ENCODE peak calls at places on chromosomes 11 and 22, in seven cellular contexts. H is body of pancreas, V is hepatocyte, T is heart left ventricle, J is mucosa of descending colon, P is OCI-LY7, L is tibial artery. Z is an unnamed sample.
A peak's percentile ranks its signal among the peaks of the same experiment; 100 is the strongest.

GRCh38 chr22:44811141-44811540 is 58.8 kb downstream of the ARHGAP8 start:
- DNase-seq in L (no peak), V (no peak), H (no peak), P (no peak), J (peak; percentile 9), T (peak; percentile 3), Z (no peak)

GRCh38 chr11:10695821-10696220 is 2.3 kb upstream of the IRAG1 start:
- DNase-seq in V (no peak), J (no peak), H (no peak), T (no peak), L (no peak), P (no peak), Z (no peak)

GRCh38 chr11:119990306-119991021 is 147.4 kb downstream of the TRIM29 start:
- DNase-seq in H (no peak), T (peak; percentile 77), J (no peak), L (no peak), P (no peak), V (no peak), Z (no peak)

GRCh38 chr11:18714443-18714780 is 11.6 kb downstream of the IGSF22 start:
- DNase-seq in H (no peak), L (no peak), V (no peak), J (no peak), P (no peak), T (no peak), Z (no peak)

GRCh38 chr11:129911298-129911697 is 15.9 kb upstream of the NFRKB start:
- DNase-seq in J (no peak), L (no peak), H (no peak), V (no peak), T (no peak), P (no peak), Z (no peak)

GRCh38 chr22:28116261-28116673 is 197.2 kb upstream of the PITPNB start:
- DNase-seq in L (peak; percentile 66), T (peak; percentile 55), J (no peak), H (peak; percentile 29), P (no peak), V (peak; percentile 34), Z (no peak)

GRCh38 chr11:48123934-48124755 is 92.5 kb upstream of the OR4B1 start:
- DNase-seq in V (no peak), P (peak; percentile 37), T (no peak), J (no peak), L (no peak), H (no peak), Z (no peak)

GRCh38 chr11:16356057-16356750 is at the start of gene SOX6:
- DNase-seq in P (no peak), J (no peak), V (peak; percentile 52), H (no peak), L (no peak), T (no peak), Z (no peak)

GRCh38 chr11:104968856-104969776 is 742 bp upstream of the CASP4 start:
- DNase-seq in J (peak; percentile 50), V (peak; percentile 11), L (peak; percentile 33), T (peak; percentile 50), H (peak; percentile 48), P (no peak), Z (peak; percentile 31)

GRCh38 chr11:14393889-14394288 is 34.9 kb upstream of the RRAS2 start:
- DNase-seq in P (no peak), J (no peak), T (no peak), L (no peak), V (no peak), H (no peak), Z (no peak)

GRCh38 chr22:42695294-42695693 is 25.4 kb downstream of the A4GALT start:
- DNase-seq in H (no peak), T (peak; percentile 81), L (no peak), J (no peak), V (no peak), P (no peak), Z (no peak)

GRCh38 chr11:15286465-15286864 is 171.7 kb downstream of the INSC start:
- DNase-seq in T (no peak), V (no peak), L (no peak), H (no peak), P (no peak), J (no peak), Z (no peak)

GRCh38 chr11:133479209-133479608 is 53.1 kb downstream of the OPCML start:
- DNase-seq in H (no peak), L (no peak), T (no peak), V (no peak), P (no peak), J (no peak), Z (no peak)

GRCh38 chr22:46738961-46739870 is 1.2 kb upstream of the CERK start:
- DNase-seq in H (peak; percentile 59), V (peak; percentile 80), J (peak; percentile 86), P (peak; percentile 53), T (peak; percentile 74), L (peak; percentile 44), Z (peak; percentile 89)

GRCh38 chr11:117786099-117786870 is 10.7 kb downstream of the DSCAML1 start:
- DNase-seq in P (no peak), V (peak; percentile 72), J (no peak), H (no peak), T (no peak), L (no peak), Z (no peak)

GRCh38 chr11:8339592-8340022 is 75.9 kb upstream of the LMO1 start:
- DNase-seq in J (no peak), H (no peak), P (no peak), L (no peak), V (no peak), T (no peak), Z (no peak)
- H3K4me1 ChIP-seq in J (no peaks in the 10 kb centered on the region), H (no peaks in the 10 kb centered on the region), P (no peaks in the 10 kb centered on the region), L (no peaks in the 10 kb centered on the region), V (no peaks in the 10 kb centered on the region), T (no peaks in the 10 kb centered on the region), Z (no peaks in the 10 kb centered on the region)

DNA sequence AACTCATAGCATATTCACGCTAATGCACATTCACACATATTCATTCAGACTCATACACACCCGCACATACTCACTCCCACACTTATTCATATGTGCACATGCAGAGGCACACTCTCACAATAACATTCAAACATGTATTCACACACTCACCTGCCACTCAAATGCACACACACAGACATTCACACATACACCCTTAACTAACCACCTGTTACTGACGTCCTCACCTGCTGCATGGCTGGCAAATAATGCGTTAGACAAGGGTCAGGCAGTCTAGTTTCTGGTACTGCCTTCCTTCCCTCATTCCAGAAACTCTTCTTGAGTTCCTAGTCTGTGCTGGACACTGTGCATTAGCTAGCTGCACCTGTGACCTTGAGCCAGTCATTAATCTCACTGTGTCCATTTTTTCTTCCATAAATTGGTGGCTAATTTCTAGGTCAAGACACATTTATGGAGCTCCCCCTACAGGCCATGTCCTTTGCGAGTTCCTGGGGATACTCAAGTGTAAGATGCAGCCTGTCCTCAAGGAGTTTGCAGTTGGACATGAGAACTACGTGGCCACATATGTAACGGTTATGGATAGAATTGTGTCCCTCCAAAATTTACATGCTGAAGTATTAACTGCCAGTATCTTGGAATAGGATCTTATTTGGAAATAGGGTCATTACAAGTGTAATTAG is 34.5 kb upstream of the SEZ6L start:
- DNase-seq in V (peak; percentile 6), H (no peak), P (peak; percentile 8), L (no peak), T (no peak), J (no peak), Z (no peak)
- TF ChIP-seq CTCF in V (no peak), H (no peak), P (peak; percentile 68), L (no peak), T (no peak), J (no peak), Z (no peak)

GRCh38 chr11:46064221-46064620 is 57.0 kb downstream of the PHF21A start:
- DNase-seq in V (no peak), H (no peak), T (no peak), L (no peak), P (no peak), J (no peak), Z (no peak)
- H3K4me1 ChIP-seq in V (no peaks in the 10 kb centered on the region), H (no peaks in the 10 kb centered on the region), T (no peaks in the 10 kb centered on the region), L (no peaks in the 10 kb centered on the region), P (no peaks in the 10 kb centered on the region), J (no peaks in the 10 kb centered on the region), Z (no peaks in the 10 kb centered on the region)

DNA sequence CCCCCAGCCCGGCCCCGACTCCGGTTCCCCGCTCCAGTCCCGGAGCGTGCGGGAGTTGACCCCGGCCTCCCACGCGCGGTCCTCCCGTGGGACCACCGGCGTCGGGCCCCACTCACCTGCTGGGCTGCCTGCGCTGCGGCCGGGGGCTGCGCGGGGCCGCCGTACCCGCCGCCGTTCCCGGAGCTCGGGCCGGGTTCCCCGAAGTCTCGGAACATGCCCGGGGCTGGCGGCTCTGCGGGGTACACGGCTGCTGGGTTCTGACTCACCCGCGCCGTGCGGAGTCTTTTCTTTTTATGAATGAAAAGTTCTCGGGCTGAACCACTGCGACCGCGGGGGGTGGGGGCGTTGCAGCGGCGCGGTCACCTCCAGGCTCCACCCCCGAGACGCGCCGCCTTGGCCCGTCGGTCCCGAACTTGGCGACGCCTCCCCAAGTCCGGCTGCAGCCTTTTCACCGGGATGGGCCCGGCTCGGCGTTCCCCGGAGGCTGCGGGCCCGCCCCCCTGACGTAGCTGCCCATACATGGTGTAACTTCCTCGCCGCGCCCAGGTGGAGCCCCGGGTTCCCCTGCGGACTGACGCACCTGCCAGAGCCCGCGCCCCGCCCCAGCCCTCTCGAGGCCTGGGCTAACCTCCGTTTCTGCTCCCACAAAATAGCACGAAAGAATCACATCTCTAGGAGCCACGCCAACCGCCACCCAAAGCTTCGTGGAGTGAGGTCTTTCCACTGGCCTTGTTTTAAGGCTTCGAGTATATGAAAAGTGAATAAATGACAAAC is at the start of gene FOSL1:
- DNase-seq in T (peak; percentile 89), V (peak; percentile 95), J (peak; percentile 97), L (peak; percentile 84), P (peak; percentile 68), H (peak; percentile 86), Z (peak; percentile 96)
- TF ChIP-seq CTCF in T (no peak), V (no peak), J (no peak), L (no peak), P (no peak), H (no peak), Z (no peak)